ENCODE peak calls at places on chromosomes 6 and 20, in five cellular contexts. G is uterus, C is A549, V is endothelial cell of umbilical vein, U is adrenal gland. Y is an unnamed sample.

GRCh38 chr6:49205526-49205925 is 257.5 kb downstream of the MMUT start:
- DNase-seq in V (no peak), C (no peak), U (no peak), G (no peak), Y (no peak)

GRCh38 chr6:11812439-11812838 is 33.8 kb upstream of the ADTRP start:
- DNase-seq in U (no peak), C (no peak), V (no peak), G (no peak), Y (no peak)

GRCh38 chr6:73264446-73264845 is 1.4 kb upstream of the KHDC1 start:
- DNase-seq in V (no peak), G (no peak), U (no peak), C (no peak), Y (no peak)

GRCh38 chr6:105601541-105602174 is 198.8 kb upstream of the PREP start:
- DNase-seq in G (peak; percentile 72), V (no peak), U (peak; percentile 74), C (peak; percentile 98), Y (peak; percentile 78)

GRCh38 chr20:46990017-46990810 is 95.6 kb downstream of the EYA2 start:
- DNase-seq in C (no peak), U (no peak), V (no peak), G (no peak), Y (no peak)

GRCh38 chr6:95354551-95354950 is 222.8 kb upstream of the MANEA start:
- DNase-seq in U (no peak), V (no peak), C (no peak), G (no peak), Y (no peak)

GRCh38 chr20:13554706-13555105 is 84.0 kb downstream of the TASP1 start:
- DNase-seq in G (no peak), U (no peak), C (peak; percentile 17), V (no peak), Y (no peak)

GRCh38 chr20:61588356-61589054 is 336.4 kb downstream of the CDH4 start:
- DNase-seq in V (no peak), C (peak; percentile 13), U (no peak), G (no peak), Y (no peak)

GRCh38 chr6:117280922-117281321 is 15.6 kb downstream of the VGLL2 start:
- DNase-seq in U (no peak), G (no peak), C (no peak), V (no peak), Y (no peak)

GRCh38 chr6:156777577-156777865 is 343 bp downstream of the ARID1B start:
- DNase-seq in C (no peak), V (no peak), G (no peak), U (peak; percentile 48), Y (no peak)

GRCh38 chr6:35359346-35359743 is 17.0 kb downstream of the PPARD start:
- DNase-seq in G (no peak), C (no peak), V (no peak), U (no peak), Y (no peak)

GRCh38 chr20:52945862-52946522 is 26.2 kb upstream of the TSHZ2 start:
- DNase-seq in C (no peak), U (no peak), V (no peak), G (no peak), Y (no peak)

GRCh38 chr6:16712931-16713484 is 48.3 kb downstream of the ATXN1 start:
- DNase-seq in C (peak; percentile 74), G (peak; percentile 39), V (peak; percentile 94), U (peak; percentile 66), Y (no peak)

GRCh38 chr20:14616003-14616402 is 278.6 kb upstream of the FLRT3 start:
- DNase-seq in G (no peak), U (no peak), V (no peak), C (no peak), Y (no peak)

GRCh38 chr6:44049989-44050871 is 77.0 kb downstream of the MRPL14 start:
- DNase-seq in G (no peak), V (no peak), U (peak; percentile 13), C (no peak), Y (no peak)

GRCh38 chr6:52576392-52577021 is 353 bp downstream of the TRAM2 start:
- DNase-seq in V (peak; percentile 87), G (no peak), C (peak; percentile 84), U (peak; percentile 75), Y (peak; percentile 67)

GRCh38 chr6:134550604-134551003 is 232.7 kb upstream of the SGK1 start:
- DNase-seq in V (peak; percentile 98), U (no peak), C (peak; percentile 41), G (no peak), Y (peak; percentile 27)

GRCh38 chr20:54219751-54220426 is 12.0 kb downstream of the PFDN4 start:
- DNase-seq in V (peak; percentile 56), G (no peak), C (peak; percentile 60), U (no peak), Y (no peak)

GRCh38 chr20:46325788-46326472 is 17.6 kb upstream of the CDH22 start:
- DNase-seq in C (no peak), G (no peak), U (no peak), V (no peak), Y (no peak)

GRCh38 chr20:51425347-51426106 is 117.0 kb downstream of the NFATC2 start:
- DNase-seq in U (no peak), G (no peak), C (no peak), V (no peak), Y (no peak)

GRCh38 chr6:26054937-26055669 is 32.1 kb upstream of the HFE start:
- DNase-seq in U (peak; percentile 96), V (peak; percentile 94), C (peak; percentile 91), G (peak; percentile 84), Y (peak; percentile 80)

GRCh38 chr6:162940426-162940825 is 212.7 kb downstream of the PACRG start:
- DNase-seq in G (no peak), C (no peak), V (no peak), U (no peak), Y (no peak)

GRCh38 chr6:162941128-162941527 is 213.4 kb downstream of the PACRG start:
- DNase-seq in G (no peak), U (no peak), C (no peak), V (no peak), Y (no peak)

GRCh38 chr6:162943369-162943768 is 215.6 kb downstream of the PACRG start:
- DNase-seq in U (no peak), G (no peak), V (no peak), C (no peak), Y (no peak)

DNA sequence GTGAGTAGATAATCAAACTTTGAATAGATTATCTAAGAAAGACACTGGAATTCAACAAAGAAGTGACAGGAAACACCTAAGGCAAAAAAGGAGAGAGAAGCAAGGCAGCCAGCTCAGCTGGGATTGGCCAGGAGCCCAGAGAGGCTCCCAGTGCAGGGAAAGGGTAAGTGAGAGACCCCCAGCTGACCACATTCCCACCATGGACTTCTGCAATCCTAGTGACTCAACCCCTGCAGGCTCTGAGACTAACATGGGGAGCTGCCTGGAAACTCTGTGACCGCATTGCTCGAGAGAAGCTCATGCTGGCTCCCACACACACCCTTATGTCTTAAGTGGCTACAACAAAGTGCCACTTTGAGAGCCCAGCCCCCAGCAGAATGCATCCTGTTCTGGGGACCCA is 215.1 kb downstream of the PACRG start:
- DNase-seq in G (no peak), C (no peak), V (no peak), U (no peak), Y (no peak)
- H3K9me3 ChIP-seq in G (no peaks in the 10 kb centered on the region), C (no peaks in the 10 kb centered on the region), V (no peaks in the 10 kb centered on the region), U (peaks cover 6% of the 10 kb centered on the region), Y (peaks cover 11% of the 10 kb centered on the region)

GRCh38 chr20:5002077-5002413 is 735 bp upstream of the SLC23A2 start:
- DNase-seq in G (peak; percentile 18), V (no peak), U (no peak), C (no peak), Y (peak; percentile 33)
- H3K4me3 ChIP-seq in G (no peak overlapping the region), V (no peak overlapping the region), U (no peak overlapping the region), C (peak overlapping the region; percentile 65), Y (peak overlapping the region; percentile 31)

GRCh38 chr20:62949153-62949821 is 3.2 kb upstream of the SLC17A9 start:
- DNase-seq in G (no peak), V (no peak), C (peak; percentile 22), U (no peak), Y (no peak)
- TF ChIP-seq POLR2A in G (no peak), V (no peak), C (no peak), U (no peak), Y (no peak)

DNA sequence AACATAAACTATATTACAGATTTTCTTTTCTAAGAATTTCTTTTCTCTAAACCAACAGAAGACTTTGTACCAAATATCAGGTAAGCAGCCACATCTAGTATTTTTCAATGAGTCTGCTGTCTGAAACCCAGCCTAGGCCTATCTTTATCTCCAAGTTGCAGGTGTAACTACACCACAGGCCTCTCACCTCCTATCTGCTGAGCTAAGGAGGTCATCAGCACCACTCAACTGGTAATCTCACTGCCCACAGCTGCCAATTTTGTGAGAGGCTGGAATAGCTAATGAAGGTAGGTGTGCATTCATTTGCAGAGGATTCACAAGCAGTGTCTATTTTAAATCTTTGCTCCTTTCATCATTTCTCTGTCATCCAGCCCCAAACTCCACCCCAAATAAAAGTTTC is 584.8 kb downstream of the HDGFL1 start:
- DNase-seq in U (no peak), C (no peak), V (no peak), G (no peak), Y (no peak)
- H3K9me3 ChIP-seq in U (no peaks in the 10 kb centered on the region), C (no peaks in the 10 kb centered on the region), V (no peaks in the 10 kb centered on the region), G (no peaks in the 10 kb centered on the region), Y (no peaks in the 10 kb centered on the region)

Y was measured in heart left ventricle.